ENCODE peak calls at places on chromosomes 13 and 19, in nine cellular contexts. P, J, V, K, N, S, L, B and T are unnamed samples. For H3K27me3, the result is how much of the 10 kb centered on the place peaks cover.

GRCh38 chr19:33878136-33878535 is 81.5 kb downstream of the KCTD15 start:
- DNase-seq in P (no peak), J (no peak), V (no peak), K (no peak), N (no peak), S (no peak), L (no peak), B (no peak), T (no peak)

GRCh38 chr19:31902821-31903220 is 442.6 kb upstream of the ZNF507 start:
- DNase-seq in P (no peak), J (no peak), V (no peak), K (no peak), N (no peak), S (no peak), L (no peak), B (no peak), T (no peak)

GRCh38 chr19:13784731-13785452 is 10.4 kb upstream of the ZSWIM4 start:
- DNase-seq in P (peak), J (peak), V (peak), K (no peak), N (peak), S (peak), L (peak), B (peak), T (peak)

GRCh38 chr19:48868196-48868886 is at the start of gene PLEKHA4:
- DNase-seq in P (peak), J (no peak), V (peak), K (no peak), N (peak), S (peak), L (peak), B (peak), T (peak)

GRCh38 chr19:19514215-19514633 is 1.1 kb downstream of the TSSK6 start:
- DNase-seq in P (peak), J (no peak), V (peak), K (no peak), N (peak), S (no peak), L (peak), B (peak), T (no peak)

GRCh38 chr19:33595783-33596182 is 26.0 kb upstream of the CHST8 start:
- DNase-seq in P (no peak), J (no peak), V (no peak), K (no peak), N (no peak), S (no peak), L (no peak), B (no peak), T (no peak)

GRCh38 chr19:33954686-33955085 is 158.0 kb downstream of the KCTD15 start:
- DNase-seq in P (no peak), J (no peak), V (no peak), K (no peak), N (no peak), S (no peak), L (no peak), B (no peak), T (no peak)

GRCh38 chr19:1513492-1514294 is 874 bp upstream of the ADAMTSL5 start:
- DNase-seq in P (peak), J (peak), V (peak), K (no peak), N (peak), S (peak), L (no peak), B (peak), T (peak)

GRCh38 chr13:62119739-62120700 is 704.4 kb upstream of the PCDH20 start:
- DNase-seq in P (no peak), J (peak), V (peak), K (no peak), N (peak), S (peak), L (no peak), B (no peak), T (no peak)

GRCh38 chr19:1954547-1954946 is 13.6 kb downstream of the CSNK1G2 start:
- DNase-seq in P (no peak), J (no peak), V (no peak), K (no peak), N (no peak), S (no peak), L (no peak), B (peak), T (no peak)

GRCh38 chr19:10501971-10502523 is 1.1 kb downstream of the KEAP1 start:
- DNase-seq in P (peak), J (peak), V (peak), K (no peak), N (peak), S (peak), L (peak), B (peak), T (peak)

GRCh38 chr19:10644351-10645007 is 9.7 kb upstream of the ILF3 start:
- DNase-seq in P (peak), J (peak), V (peak), K (peak), N (peak), S (peak), L (peak), B (peak), T (peak)

GRCh38 chr13:61358599-61358998 is 57.0 kb downstream of the PCDH20 start:
- DNase-seq in P (no peak), J (no peak), V (no peak), K (no peak), N (no peak), S (no peak), L (no peak), B (no peak), T (no peak)

GRCh38 chr13:74301200-74302063 is 167.2 kb upstream of the KLF12 start:
- DNase-seq in P (no peak), J (no peak), V (peak), K (no peak), N (peak), S (no peak), L (no peak), B (no peak), T (no peak)

GRCh38 chr13:79918620-79919019 is 422.3 kb downstream of the SPRY2 start:
- DNase-seq in P (no peak), J (no peak), V (no peak), K (no peak), N (no peak), S (no peak), L (no peak), B (no peak), T (peak)

GRCh38 chr13:42114912-42115311 is 66.5 kb downstream of the DGKH start:
- DNase-seq in P (no peak), J (no peak), V (no peak), K (no peak), N (no peak), S (no peak), L (no peak), B (no peak), T (no peak)

GRCh38 chr13:22014469-22014868 is 343.6 kb downstream of the FGF9 start:
- DNase-seq in P (no peak), J (no peak), V (no peak), K (no peak), N (peak), S (no peak), L (no peak), B (no peak), T (no peak)

GRCh38 chr13:91459485-91459884 is 61.1 kb downstream of the GPC5 start:
- DNase-seq in P (no peak), J (no peak), V (no peak), K (no peak), N (no peak), S (no peak), L (no peak), B (no peak), T (no peak)

GRCh38 chr19:19627716-19628498 is at the start of gene LPAR2:
- DNase-seq in P (no peak), J (peak), V (no peak), K (no peak), N (peak), S (peak), L (peak), B (peak), T (no peak)

GRCh38 chr19:43581467-43581866 is 5.9 kb downstream of the PINLYP start:
- DNase-seq in P (no peak), J (no peak), V (no peak), K (no peak), N (no peak), S (no peak), L (no peak), B (no peak), T (no peak)

GRCh38 chr19:30637926-30638325 is 265.7 kb downstream of the ZNF536 start:
- DNase-seq in P (no peak), J (no peak), V (no peak), K (no peak), N (no peak), S (no peak), L (no peak), B (no peak), T (no peak)

GRCh38 chr13:95354156-95354555 is 52.9 kb upstream of the ABCC4 start:
- DNase-seq in P (no peak), J (no peak), V (no peak), K (no peak), N (no peak), S (no peak), L (no peak), B (no peak), T (no peak)
- H3K27me3 ChIP-seq in P (under half), J (under half), V (under half), K (under half), N (under half), S (under half), L (under half), B (under half), T (under half)

GRCh38 chr13:66509176-66509575 is 721.0 kb downstream of the PCDH9 start:
- DNase-seq in P (no peak), J (no peak), V (no peak), K (no peak), N (no peak), S (no peak), L (no peak), B (no peak), T (no peak)

GRCh38 chr13:66508153-66508909 is 721.8 kb downstream of the PCDH9 start:
- DNase-seq in P (no peak), J (no peak), V (peak), K (no peak), N (no peak), S (no peak), L (no peak), B (no peak), T (no peak)

GRCh38 chr13:66506031-66506777 is 723.9 kb downstream of the PCDH9 start:
- DNase-seq in P (no peak), J (no peak), V (no peak), K (no peak), N (no peak), S (no peak), L (no peak), B (no peak), T (no peak)

GRCh38 chr13:66503890-66504289 is 726.2 kb downstream of the PCDH9 start:
- DNase-seq in P (no peak), J (no peak), V (no peak), K (no peak), N (no peak), S (no peak), L (no peak), B (no peak), T (peak)

GRCh38 chr13:66506979-66507378 is 723.2 kb downstream of the PCDH9 start:
- DNase-seq in P (no peak), J (no peak), V (peak), K (no peak), N (no peak), S (no peak), L (no peak), B (no peak), T (no peak)
- H3K27me3 ChIP-seq in P (under half), J (under half), V (under half), K (under half), N (under half), S (under half), L (under half), B (under half), T (under half)

GRCh38 chr19:50432658-50433057 is at the start of gene MYBPC2:
- DNase-seq in P (no peak), J (peak), V (no peak), K (no peak), N (no peak), S (no peak), L (no peak), B (no peak), T (peak)

GRCh38 chr19:50435221-50435620 is 2.5 kb downstream of the MYBPC2 start:
- DNase-seq in P (no peak), J (no peak), V (no peak), K (no peak), N (no peak), S (no peak), L (no peak), B (peak), T (no peak)

GRCh38 chr19:50435627-50436026 is 2.9 kb downstream of the MYBPC2 start:
- DNase-seq in P (no peak), J (no peak), V (no peak), K (no peak), N (no peak), S (no peak), L (no peak), B (peak), T (no peak)

GRCh38 chr19:50433201-50434180 is 799 bp downstream of the MYBPC2 start:
- DNase-seq in P (no peak), J (peak), V (no peak), K (no peak), N (no peak), S (no peak), L (no peak), B (no peak), T (peak)

DNA sequence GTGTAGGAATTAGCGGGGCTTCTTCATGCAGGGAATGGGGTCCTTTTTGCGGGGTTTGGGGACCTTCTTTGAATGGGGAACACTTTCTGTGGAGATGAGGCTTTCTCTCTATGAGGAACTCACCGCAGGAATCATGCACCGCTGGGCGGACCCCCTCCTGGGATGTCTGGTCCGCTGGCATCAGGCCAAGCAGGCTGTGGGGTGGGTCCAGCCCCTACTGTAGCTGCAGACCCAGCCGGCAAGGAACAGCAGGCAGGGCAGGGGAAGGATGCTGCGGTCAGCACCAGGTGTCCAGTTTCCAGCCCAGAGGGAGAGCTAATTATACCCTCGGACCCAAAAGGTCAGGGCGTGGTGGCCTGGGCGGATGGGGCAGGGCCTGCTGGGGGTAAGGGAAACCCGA is 1.8 kb downstream of the MYBPC2 start:
- DNase-seq in P (no peak), J (peak), V (no peak), K (no peak), N (no peak), S (no peak), L (no peak), B (peak), T (peak)
- H3K27me3 ChIP-seq in P (half or more), J (under half), V (under half), K (under half), N (under half), S (under half), L (under half), B (under half), T (under half)

GRCh38 chr13:44919103-44919804 is 70.0 kb downstream of the NUFIP1 start:
- DNase-seq in P (no peak), J (no peak), V (no peak), K (no peak), N (no peak), S (no peak), L (no peak), B (no peak), T (no peak)

GRCh38 chr13:44917589-44918322 is 71.5 kb downstream of the NUFIP1 start:
- DNase-seq in P (peak), J (peak), V (peak), K (peak), N (peak), S (peak), L (peak), B (peak), T (peak)

GRCh38 chr13:44918323-44919102 is 70.8 kb downstream of the NUFIP1 start:
- DNase-seq in P (peak), J (peak), V (peak), K (peak), N (peak), S (no peak), L (peak), B (peak), T (peak)

GRCh38 chr13:44912617-44913016 is 76.7 kb downstream of the NUFIP1 start:
- DNase-seq in P (no peak), J (no peak), V (no peak), K (no peak), N (no peak), S (no peak), L (no peak), B (no peak), T (no peak)

GRCh38 chr13:44915962-44916361 is 73.3 kb downstream of the NUFIP1 start:
- DNase-seq in P (no peak), J (no peak), V (no peak), K (no peak), N (no peak), S (no peak), L (no peak), B (no peak), T (no peak)
- H3K27me3 ChIP-seq in P (under half), J (under half), V (under half), K (under half), N (under half), S (under half), L (under half), B (under half), T (under half)

GRCh38 chr19:50814883-50815282 is 8.7 kb downstream of the KLK1 start:
- DNase-seq in P (no peak), J (peak), V (no peak), K (no peak), N (no peak), S (no peak), L (no peak), B (no peak), T (no peak)
- H3K27me3 ChIP-seq in P (half or more), J (under half), V (under half), K (under half), N (under half), S (under half), L (under half), B (half or more), T (under half)

GRCh38 chr13:99988469-99989375 is 7.1 kb downstream of the ZIC2 start:
- DNase-seq in P (no peak), J (no peak), V (no peak), K (no peak), N (no peak), S (peak), L (no peak), B (no peak), T (no peak)

GRCh38 chr13:99985886-99986527 is 4.4 kb downstream of the ZIC2 start:
- DNase-seq in P (no peak), J (no peak), V (no peak), K (no peak), N (no peak), S (peak), L (no peak), B (no peak), T (no peak)

GRCh38 chr13:99986751-99987150 is 5.2 kb downstream of the ZIC2 start:
- DNase-seq in P (no peak), J (no peak), V (no peak), K (no peak), N (no peak), S (peak), L (no peak), B (no peak), T (no peak)

GRCh38 chr13:99985243-99985874 is 3.8 kb downstream of the ZIC2 start:
- DNase-seq in P (no peak), J (no peak), V (no peak), K (no peak), N (no peak), S (peak), L (no peak), B (peak), T (no peak)

GRCh38 chr13:99987180-99988047 is 5.8 kb downstream of the ZIC2 start:
- DNase-seq in P (no peak), J (no peak), V (no peak), K (no peak), N (no peak), S (peak), L (no peak), B (no peak), T (no peak)
- H3K27me3 ChIP-seq in P (half or more), J (under half), V (half or more), K (half or more), N (half or more), S (under half), L (half or more), B (half or more), T (under half)